ENCODE peak calls at places on chromosomes 7 and 10, in nine cellular contexts. K is effector memory CD4-positive, alpha-beta T cell; D is Right ventricle myocardium superior; C is GM18507; U is WERI-Rb-1; J is stimulated activated CD4-positive, alpha-beta T cell treated with anti-CD3 and anti-CD28 coated beads, Interleukin-1b, Interleukin-23, amount 100 ng/mL, for 24 hours; G is type B pancreatic cell; A is tibial artery; O is astrocyte. Z is an unnamed sample.

GRCh38 chr7:21912305-21912704 is 33.4 kb downstream of the CDCA7L start:
- DNase-seq in K (no peak), D (peak; percentile 70), C (no peak), U (no peak), J (no peak), G (no peak), A (no peak), O (peak; percentile 80), Z (no peak)

GRCh38 chr10:123241391-123242141 is 87.4 kb downstream of the BUB3 start:
- DNase-seq in K (peak; percentile 53), D (no peak), C (no peak), U (no peak), J (peak; percentile 0), G (no peak), A (no peak), O (no peak), Z (no peak)

GRCh38 chr7:106814887-106815286 is 50.2 kb upstream of the PIK3CG start:
- DNase-seq in K (no peak), D (no peak), C (no peak), U (no peak), J (no peak), G (no peak), A (no peak), O (no peak), Z (no peak)

GRCh38 chr10:96974348-96974747 is 142.2 kb downstream of the LCOR start:
- DNase-seq in K (no peak), D (no peak), C (no peak), U (no peak), J (no peak), G (no peak), A (no peak), O (peak; percentile 26), Z (no peak)

GRCh38 chr10:114920459-114920858 is 17.5 kb upstream of the TRUB1 start:
- DNase-seq in K (no peak), D (no peak), C (no peak), U (no peak), J (no peak), G (no peak), A (no peak), O (no peak), Z (no peak)

GRCh38 chr10:112811741-112812551 is 138.1 kb upstream of the TCF7L2 start:
- DNase-seq in K (no peak), D (no peak), C (no peak), U (no peak), J (no peak), G (no peak), A (peak; percentile 89), O (peak; percentile 97), Z (no peak)

GRCh38 chr10:31186225-31187010 is 132.6 kb upstream of the ZEB1 start:
- DNase-seq in K (no peak), D (no peak), C (no peak), U (no peak), J (no peak), G (no peak), A (no peak), O (peak; percentile 20), Z (no peak)

GRCh38 chr10:3126249-3126648 is 46.3 kb downstream of the PITRM1 start:
- DNase-seq in K (no peak), D (no peak), C (no peak), U (no peak), J (no peak), G (no peak), A (no peak), O (no peak), Z (no peak)

GRCh38 chr7:6171532-6172330 is 100.7 kb downstream of the CYTH3 start:
- DNase-seq in K (no peak), D (no peak), C (no peak), U (no peak), J (no peak), G (no peak), A (no peak), O (no peak), Z (no peak)

GRCh38 chr7:147182859-147183258 is 1066.3 kb downstream of the CNTNAP2 start:
- DNase-seq in K (no peak), D (no peak), C (no peak), U (no peak), J (no peak), G (no peak), A (no peak), O (no peak), Z (no peak)

GRCh38 chr7:28060371-28060950 is 120.1 kb downstream of the JAZF1 start:
- DNase-seq in K (no peak), D (no peak), C (no peak), U (no peak), J (no peak), G (no peak), A (no peak), O (no peak), Z (no peak)

GRCh38 chr10:132158122-132158741 is 28.5 kb upstream of the DPYSL4 start:
- DNase-seq in K (peak; percentile 36), D (no peak), C (no peak), U (no peak), J (no peak), G (no peak), A (no peak), O (no peak), Z (no peak)

Z was measured in SW 1271.